ENCODE peak calls at places on chromosomes 7 and 10, in seven cellular contexts. U is H1, Q is mesenchymal stem cell, F is H9, Y is mesendoderm, J is IMR-90, C is trophoblast cell. R is an unnamed sample.

GRCh38 chr10:73796766-73797165 is 11.4 kb downstream of the ZSWIM8 start:
- DNase-seq in C (no peak), U (no peak), Y (no peak), F (no peak), J (no peak), Q (no peak), R (no peak)

GRCh38 chr10:111249925-111250324 is 173.1 kb downstream of the ADRA2A start:
- DNase-seq in F (no peak), Q (no peak), Y (no peak), J (no peak), U (no peak), C (no peak), R (no peak)

GRCh38 chr7:157337316-157338149 is 729 bp downstream of the DNAJB6 start:
- DNase-seq in F (no peak), J (peak), Q (peak), Y (peak), C (peak), U (no peak), R (no peak)

GRCh38 chr10:79454259-79454658 is 8.8 kb upstream of the ZCCHC24 start:
- DNase-seq in Y (peak), Q (peak), F (no peak), U (no peak), C (no peak), J (peak), R (no peak)

GRCh38 chr10:78576276-78576675 is 492.5 kb upstream of the ZMIZ1 start:
- DNase-seq in F (no peak), Q (no peak), Y (no peak), J (no peak), U (no peak), C (no peak), R (no peak)

GRCh38 chr10:54402576-54402975 is 398.5 kb downstream of the PCDH15 start:
- DNase-seq in J (peak), C (peak), Y (peak), U (no peak), Q (peak), F (no peak), R (peak)

GRCh38 chr7:25965405-25966123 is 186.4 kb upstream of the NFE2L3 start:
- DNase-seq in Y (no peak), C (no peak), F (no peak), U (no peak), J (no peak), Q (no peak), R (no peak)

GRCh38 chr10:778626-779330 is 89.3 kb upstream of the DIP2C start:
- DNase-seq in J (peak), Y (peak), Q (peak), F (no peak), U (no peak), C (peak), R (no peak)

GRCh38 chr7:88395720-88396119 is 89.0 kb upstream of the STEAP4 start:
- DNase-seq in F (no peak), Q (no peak), U (no peak), C (peak), Y (no peak), J (no peak), R (no peak)

DNA sequence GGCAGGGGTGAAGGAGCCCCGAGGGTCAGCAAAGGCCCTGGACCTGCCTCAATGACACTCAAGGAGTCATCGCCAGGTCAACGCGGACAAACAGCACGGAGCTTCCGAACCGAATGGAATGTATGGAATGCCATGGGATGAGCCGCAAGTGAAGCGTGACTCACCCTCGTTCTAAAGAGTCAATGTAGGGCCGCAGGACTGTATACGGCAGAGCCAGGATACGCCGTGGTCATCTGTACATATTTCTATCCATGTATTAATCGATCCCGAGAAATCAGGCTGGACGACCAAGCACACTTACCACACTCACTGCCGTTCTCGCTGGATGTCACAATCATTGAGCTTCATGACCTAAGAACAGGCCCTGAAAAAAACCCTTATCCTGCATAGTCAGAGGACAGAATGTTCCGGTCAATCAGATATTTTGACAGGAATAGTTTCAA is 4.3 kb downstream of the SNX8 start:
- DNase-seq in Y (peak), F (peak), Q (peak), J (peak), C (peak), U (peak), R (peak)
- H2BK120ac ChIP-seq in Y (no peak), F (no peak), Q (no peak), J (peak), C (no peak), U (no peak), R (no peak)

DNA sequence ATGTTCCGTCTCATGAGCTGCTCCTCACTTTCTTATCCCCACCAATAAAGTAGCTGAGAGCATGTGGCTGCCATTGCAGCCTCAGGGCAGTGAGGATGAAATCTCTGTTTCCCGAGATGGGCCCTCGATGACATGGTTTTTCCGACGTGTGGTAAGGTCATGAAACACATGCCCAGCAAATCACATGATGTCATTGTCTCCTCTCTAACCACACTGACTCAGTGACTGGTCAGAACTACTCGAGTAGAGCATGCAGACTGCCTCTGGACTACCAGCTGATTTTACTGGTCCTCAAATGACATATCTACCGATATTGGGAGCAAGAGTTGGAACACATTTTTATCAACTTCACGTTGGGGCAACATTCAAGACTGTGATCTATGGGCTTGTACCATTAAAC is 786.1 kb downstream of the CNTNAP2 start:
- DNase-seq in J (no peak), Y (peak), Q (no peak), F (no peak), U (no peak), C (no peak), R (no peak)
- H2BK120ac ChIP-seq in J (no peak), Y (no peak), Q (no peak), F (no peak), U (no peak), C (no peak), R (no peak)

DNA sequence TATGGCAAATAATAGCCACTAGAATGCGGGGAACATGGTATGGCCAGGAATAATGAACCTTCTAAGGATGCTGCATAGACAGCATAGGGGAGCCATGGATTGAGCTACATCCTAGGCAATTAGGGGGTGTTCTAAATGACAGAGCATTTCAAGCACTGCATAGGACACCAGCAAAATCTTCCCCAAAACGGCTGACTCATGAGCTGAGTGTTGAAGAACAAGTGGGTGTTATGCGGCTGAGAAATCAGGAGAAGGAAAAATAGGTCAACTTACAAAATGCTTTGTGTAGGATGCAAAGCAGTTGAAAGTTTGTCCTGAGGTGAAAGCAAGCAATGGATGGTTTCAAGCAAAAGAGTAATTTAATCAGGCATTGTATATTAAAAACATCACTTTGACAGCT is 1023.5 kb upstream of the C7orf33 start:
- DNase-seq in J (no peak), Q (no peak), U (no peak), C (no peak), Y (no peak), F (no peak), R (no peak)
- H2BK120ac ChIP-seq in J (no peak), Q (no peak), U (no peak), C (no peak), Y (no peak), F (no peak), R (no peak)

DNA sequence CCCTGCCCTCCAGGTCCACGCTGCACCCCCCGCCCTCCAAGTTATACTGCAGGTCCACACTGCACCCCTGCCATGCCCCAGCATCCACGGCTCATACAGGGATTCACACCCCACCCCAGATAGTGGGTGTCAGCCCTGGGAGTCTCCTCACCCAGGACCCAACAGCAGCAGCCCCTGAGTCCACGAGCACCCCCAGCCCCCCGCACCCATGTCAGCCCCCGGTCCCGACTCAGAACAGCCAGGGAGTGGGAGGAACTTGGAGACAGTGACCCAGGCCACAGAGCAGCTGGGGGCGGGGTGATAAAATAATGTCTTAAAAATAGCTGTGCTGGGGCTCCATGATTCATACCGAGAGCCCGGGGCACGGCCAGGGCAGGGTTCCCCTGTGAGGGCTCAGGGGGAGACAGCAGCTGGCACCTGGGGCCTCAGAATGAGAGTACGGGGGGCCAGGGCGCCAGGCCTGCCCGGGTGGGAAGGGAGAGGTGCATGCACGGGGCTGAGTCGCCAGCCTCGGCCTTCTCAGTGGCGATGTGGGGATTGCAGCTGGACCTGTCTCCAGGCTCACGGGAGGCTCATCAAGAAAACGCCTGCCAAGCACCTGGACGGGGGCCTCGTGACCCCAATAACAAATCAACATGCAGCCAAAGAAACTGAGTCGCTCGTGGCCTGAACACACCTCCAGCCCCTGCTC is 29.8 kb downstream of the ADAP1 start:
- DNase-seq in C (no peak), F (no peak), Q (no peak), Y (no peak), J (peak), U (no peak), R (no peak)
- H2BK120ac ChIP-seq in C (no peak), F (no peak), Q (no peak), Y (no peak), J (no peak), U (no peak), R (no peak)

DNA sequence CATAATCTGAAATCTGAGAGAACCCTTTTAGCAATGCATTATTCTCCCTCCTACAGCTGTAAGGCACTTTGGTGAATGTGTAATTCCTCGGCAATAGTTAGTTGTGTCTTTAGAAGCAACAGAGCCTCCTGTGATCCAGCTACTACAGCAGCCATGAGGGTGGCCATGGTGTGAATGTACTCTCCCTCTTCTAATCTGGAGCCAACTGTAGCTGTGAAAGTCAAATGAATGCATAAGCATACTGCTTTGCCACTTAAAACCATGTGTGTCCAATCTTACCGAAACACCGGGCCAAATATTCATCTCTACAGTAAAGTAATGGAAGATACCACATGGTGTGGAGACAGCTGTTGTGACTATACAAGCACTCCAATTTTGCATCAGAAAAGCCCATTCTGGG is 195.0 kb downstream of the DNAJC1 start:
- DNase-seq in Q (no peak), F (no peak), U (no peak), Y (no peak), J (no peak), C (no peak), R (no peak)
- H2BK120ac ChIP-seq in Q (no peak), F (no peak), U (peak), Y (no peak), J (no peak), C (no peak), R (no peak)

DNA sequence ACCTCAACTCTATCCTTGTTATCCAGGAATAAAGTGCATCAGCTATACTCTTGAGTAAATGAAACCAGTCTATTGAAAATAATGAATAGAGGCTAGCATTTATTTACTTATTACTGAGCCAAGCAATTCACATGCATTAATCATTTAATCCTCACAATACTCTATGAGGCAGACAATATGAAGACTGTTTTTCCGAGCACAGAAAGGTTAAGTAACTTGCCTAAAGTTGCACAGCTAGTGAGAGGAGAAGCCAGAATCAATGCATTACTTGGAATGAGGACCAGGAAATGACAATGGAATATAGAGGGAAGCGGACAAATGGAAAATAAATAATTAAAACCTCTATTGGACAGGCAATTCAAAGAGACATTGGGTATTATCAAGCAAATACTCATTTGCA is 207.6 kb upstream of the PRKCQ start:
- DNase-seq in U (no peak), Q (no peak), C (no peak), J (no peak), Y (no peak), F (no peak), R (no peak)
- H2BK120ac ChIP-seq in U (no peak), Q (no peak), C (no peak), J (no peak), Y (no peak), F (no peak), R (no peak)

GRCh38 chr7:79735012-79735411 is 281.5 kb upstream of the MAGI2 start:
- DNase-seq in C (no peak), F (no peak), Y (no peak), U (no peak), Q (no peak), J (no peak), R (no peak)

GRCh38 chr7:79732535-79732934 is 279.1 kb upstream of the MAGI2 start:
- DNase-seq in Q (no peak), F (no peak), C (no peak), Y (no peak), U (no peak), J (no peak), R (no peak)

GRCh38 chr7:79734158-79734557 is 280.7 kb upstream of the MAGI2 start:
- DNase-seq in Y (no peak), C (no peak), J (no peak), F (no peak), U (no peak), Q (no peak), R (no peak)

GRCh38 chr7:79736418-79736817 is 283.0 kb upstream of the MAGI2 start:
- DNase-seq in J (no peak), Y (no peak), F (no peak), C (no peak), U (no peak), Q (no peak), R (no peak)

DNA sequence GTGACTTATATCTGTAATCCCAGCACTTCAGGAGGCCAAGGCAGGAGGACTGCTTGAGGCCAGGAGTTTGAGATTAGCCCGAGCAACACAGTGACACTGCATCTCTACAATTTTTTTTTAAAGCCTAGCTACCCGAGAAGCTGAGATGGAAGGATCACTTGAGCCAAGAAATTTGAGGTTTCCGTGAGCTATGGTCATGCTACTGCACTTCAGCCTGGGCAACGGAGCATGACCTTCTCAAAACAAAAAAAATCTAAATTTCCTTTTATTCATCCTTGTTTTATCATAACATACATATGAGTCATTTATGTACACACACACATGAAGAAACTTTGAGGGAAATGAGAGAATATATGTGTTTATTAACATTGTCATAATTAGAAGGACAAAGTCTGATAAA is 277.5 kb upstream of the MAGI2 start:
- DNase-seq in U (no peak), Q (no peak), F (no peak), Y (no peak), C (no peak), J (no peak), R (no peak)
- H2BK120ac ChIP-seq in U (no peak), Q (no peak), F (no peak), Y (no peak), C (no peak), J (no peak), R (no peak)

R was measured in neuronal stem cell.